ENCODE peak calls at places on chromosome 13, in six cellular contexts. S is lung, C is cardiac muscle cell, D is upper lobe of right lung, K is tibial nerve, N is pancreas. F is an unnamed sample.

GRCh38 chr13:40589285-40590109 is 76.9 kb downstream of the FOXO1 start:
- DNase-seq in S (no peak), C (peak), D (no peak), K (peak), N (no peak), F (no peak)

GRCh38 chr13:111336666-111337065 is 16.2 kb downstream of the TEX29 start:
- DNase-seq in S (no peak), C (no peak), D (no peak), K (no peak), N (no peak), F (no peak)

GRCh38 chr13:25232937-25233515 is 54.3 kb downstream of the MTMR6 start:
- DNase-seq in S (no peak), C (peak), D (no peak), K (no peak), N (no peak), F (no peak)

GRCh38 chr13:20258208-20258962 is 26.3 kb upstream of the GJB6 start:
- DNase-seq in S (no peak), C (no peak), D (no peak), K (peak), N (no peak), F (no peak)

GRCh38 chr13:41603917-41604316 is 146.6 kb downstream of the RGCC start:
- DNase-seq in S (no peak), C (no peak), D (no peak), K (no peak), N (no peak), F (no peak)

GRCh38 chr13:40139896-40140520 is 484.5 kb downstream of the COG6 start:
- DNase-seq in S (no peak), C (no peak), D (no peak), K (no peak), N (no peak), F (no peak)

GRCh38 chr13:23947893-23948292 is 50.6 kb upstream of the C1QTNF9B start:
- DNase-seq in S (no peak), C (no peak), D (no peak), K (no peak), N (no peak), F (no peak)

GRCh38 chr13:78709028-78709427 is 50.1 kb upstream of the OBI1 start:
- DNase-seq in S (no peak), C (no peak), D (no peak), K (no peak), N (no peak), F (no peak)

GRCh38 chr13:76884167-76884566 is 2.0 kb downstream of the KCTD12 start:
- DNase-seq in S (peak), C (peak), D (peak), K (no peak), N (peak), F (peak)

GRCh38 chr13:26050568-26051230 is 1.1 kb downstream of the SHISA2 start:
- DNase-seq in S (peak), C (peak), D (peak), K (no peak), N (peak), F (peak)

GRCh38 chr13:76982051-76982450 is 9.8 kb upstream of the CLN5 start:
- DNase-seq in S (no peak), C (no peak), D (no peak), K (no peak), N (no peak), F (no peak)

GRCh38 chr13:28552288-28552687 is 57.4 kb upstream of the FLT1 start:
- DNase-seq in S (no peak), C (no peak), D (no peak), K (no peak), N (no peak), F (no peak)

GRCh38 chr13:48222358-48223015 is 10.5 kb upstream of the ITM2B start:
- DNase-seq in S (peak), C (no peak), D (peak), K (peak), N (no peak), F (no peak)

GRCh38 chr13:75226755-75227435 is 255.1 kb downstream of the TBC1D4 start:
- DNase-seq in S (peak), C (no peak), D (no peak), K (no peak), N (no peak), F (no peak)

GRCh38 chr13:95524270-95524901 is 28.1 kb upstream of the CLDN10 start:
- DNase-seq in S (no peak), C (no peak), D (no peak), K (no peak), N (no peak), F (no peak)

GRCh38 chr13:46134961-46135522 is 30.2 kb upstream of the CPB2 start:
- DNase-seq in S (no peak), C (peak), D (no peak), K (no peak), N (no peak), F (peak)

GRCh38 chr13:50914301-50914700 is 4.7 kb downstream of the RNASEH2B start:
- DNase-seq in S (no peak), C (no peak), D (no peak), K (no peak), N (no peak), F (no peak)

GRCh38 chr13:45011198-45011597 is 21.9 kb downstream of the GPALPP1 start:
- DNase-seq in S (no peak), C (no peak), D (no peak), K (no peak), N (no peak), F (no peak)

GRCh38 chr13:114323349-114323748 is 9.0 kb downstream of the CHAMP1 start:
- DNase-seq in S (no peak), C (no peak), D (no peak), K (no peak), N (no peak), F (no peak)

GRCh38 chr13:114318624-114319023 is 4.3 kb downstream of the CHAMP1 start:
- DNase-seq in S (no peak), C (no peak), D (no peak), K (no peak), N (no peak), F (no peak)

GRCh38 chr13:114319441-114319871 is 5.2 kb downstream of the CHAMP1 start:
- DNase-seq in S (no peak), C (no peak), D (no peak), K (no peak), N (no peak), F (no peak)

GRCh38 chr13:114321256-114321655 is 7.0 kb downstream of the CHAMP1 start:
- DNase-seq in S (no peak), C (no peak), D (no peak), K (no peak), N (no peak), F (no peak)

GRCh38 chr13:114320065-114320464 is 5.8 kb downstream of the CHAMP1 start:
- DNase-seq in S (no peak), C (no peak), D (no peak), K (no peak), N (no peak), F (no peak)
- H3K27ac ChIP-seq in S (no peak), C (peak), D (peak), K (no peak), N (no peak), F (no peak)

GRCh38 chr13:63120883-63121282 is 1705.2 kb upstream of the PCDH20 start:
- DNase-seq in S (no peak), C (no peak), D (no peak), K (no peak), N (no peak), F (no peak)

GRCh38 chr13:63124863-63125262 is 1709.2 kb upstream of the PCDH20 start:
- DNase-seq in S (no peak), C (peak), D (no peak), K (no peak), N (no peak), F (no peak)
- TF ChIP-seq CTCF in S (no peak), C (peak), D (peak), K (no peak), N (peak), F (no peak)

DNA sequence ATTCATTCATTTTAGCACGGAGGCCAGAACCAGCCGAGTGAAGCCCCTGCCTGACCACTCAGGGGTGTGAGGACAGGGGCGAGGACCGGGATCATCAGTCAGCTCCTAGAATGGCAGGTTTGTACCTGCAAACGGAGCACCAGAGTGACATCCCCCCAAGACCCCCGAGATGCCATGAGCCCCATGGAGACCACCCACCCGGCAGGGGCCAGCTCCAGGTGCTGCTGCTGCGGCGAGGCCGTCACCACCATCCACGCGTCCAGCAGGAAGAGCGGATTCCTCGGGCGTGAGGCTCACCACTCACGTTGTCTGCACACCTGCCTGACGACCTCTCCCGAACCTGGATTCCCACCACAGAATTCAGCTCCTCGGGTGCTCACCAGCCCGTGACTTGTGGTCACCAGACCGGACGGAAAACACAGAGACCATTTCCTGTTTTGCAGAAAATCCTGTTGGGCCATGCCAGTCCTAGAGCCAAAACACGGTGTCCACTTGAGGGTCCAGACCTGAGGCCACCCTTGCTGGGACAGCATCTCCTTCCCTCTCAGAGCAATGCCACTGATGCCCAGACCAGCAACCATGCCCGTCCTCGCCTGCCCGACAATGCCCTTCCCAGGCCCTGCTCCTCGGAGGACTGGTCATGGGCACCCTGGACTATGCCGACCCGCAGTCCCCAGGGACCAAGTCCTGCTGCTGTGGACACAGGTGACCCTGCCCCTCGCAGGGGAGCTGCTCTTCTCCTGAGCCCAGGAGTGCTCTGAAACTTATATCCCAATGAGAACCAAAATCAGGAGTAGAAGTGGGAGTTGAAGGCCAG is 74.2 kb downstream of the RASA3 start:
- DNase-seq in S (no peak), C (no peak), D (no peak), K (no peak), N (no peak), F (no peak)
- H3K27ac ChIP-seq in S (peak), C (no peak), D (no peak), K (no peak), N (no peak), F (no peak)

DNA sequence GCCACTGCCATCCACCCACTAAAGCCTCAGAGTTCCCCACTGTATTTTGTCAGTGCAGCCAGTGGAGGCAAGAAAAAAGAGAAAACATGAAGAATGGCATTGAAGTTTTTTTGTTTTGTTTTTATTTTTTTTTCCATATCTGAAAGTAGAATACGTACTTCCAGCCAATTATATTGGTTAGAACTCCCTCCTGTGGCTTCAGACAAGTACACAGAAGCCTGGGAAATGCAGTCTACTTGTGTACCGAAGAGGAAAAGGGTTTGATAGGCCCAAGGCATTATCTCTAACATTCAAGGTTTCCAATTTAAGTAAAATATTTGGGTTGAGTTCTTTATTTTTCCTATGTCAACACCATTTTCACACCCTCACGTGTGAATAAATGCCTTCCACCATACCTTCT is 696.2 kb upstream of the GPC6 start:
- DNase-seq in S (no peak), C (no peak), D (no peak), K (no peak), N (no peak), F (no peak)
- TF ChIP-seq CTCF in S (no peak), C (peak), D (no peak), K (no peak), N (no peak), F (no peak)

DNA sequence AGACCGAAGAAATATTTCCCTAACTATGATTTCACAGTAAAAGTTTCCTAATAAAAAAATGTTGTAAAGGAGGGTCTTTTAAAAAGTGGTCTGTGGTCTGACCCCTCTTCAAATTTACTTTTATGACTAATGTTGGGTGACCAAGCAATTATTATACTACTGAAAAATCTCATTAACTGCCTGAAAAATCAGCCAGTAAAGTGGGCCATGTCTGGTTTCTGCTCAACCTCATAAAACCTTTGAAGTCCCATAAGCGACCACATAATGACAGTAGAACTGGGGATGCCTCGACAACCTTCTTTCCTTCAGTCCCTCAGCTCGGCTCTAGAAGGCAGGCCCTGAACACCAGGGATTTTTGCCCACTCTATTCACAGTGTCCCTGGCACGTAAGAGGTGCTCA is 434.3 kb downstream of the EFNB2 start:
- DNase-seq in S (no peak), C (no peak), D (no peak), K (no peak), N (no peak), F (no peak)
- H3K27ac ChIP-seq in S (no peak), C (no peak), D (no peak), K (no peak), N (no peak), F (peak)

F was measured in stomach.